ENCODE peak calls at places on chromosomes 5 and 9, in nine cellular contexts. T is tibial nerve, A is glutamatergic neuron, O is WTC11, Q is BE2C, P is AG09309, V is foreskin fibroblast, E is HCT116, G is IMR-90. H is an unnamed sample.

GRCh38 chr9:111027798-111028197 is 10.5 kb downstream of the LPAR1 start:
- DNase-seq in A (no peak), V (no peak), T (no peak), P (no peak), O (no peak), Q (no peak), G (no peak), E (no peak), H (no peak)

GRCh38 chr5:79111960-79112702 is 522 bp downstream of the BHMT start:
- DNase-seq in G (no peak), V (no peak), A (peak; percentile 41), O (peak; percentile 44), T (no peak), P (no peak), E (no peak), Q (no peak), H (no peak)

GRCh38 chr5:99032234-99033013 is 103.6 kb upstream of the CHD1 start:
- DNase-seq in T (peak; percentile 46), O (peak; percentile 38), A (no peak), G (peak; percentile 80), V (peak; percentile 74), P (peak; percentile 65), E (peak; percentile 56), Q (peak; percentile 77), H (peak; percentile 56)

GRCh38 chr5:65394078-65394477 is 87.6 kb downstream of the ADAMTS6 start:
- DNase-seq in Q (no peak), A (peak; percentile 21), V (peak; percentile 91), T (peak; percentile 51), G (peak; percentile 90), E (no peak), P (peak; percentile 99), O (no peak), H (peak; percentile 89)

GRCh38 chr5:94057655-94058054 is 316.3 kb upstream of the POU5F2 start:
- DNase-seq in T (no peak), A (no peak), G (no peak), P (no peak), Q (no peak), E (no peak), V (no peak), O (no peak), H (no peak)

GRCh38 chr5:55223219-55223987 is 3.7 kb downstream of the MCIDAS start:
- DNase-seq in V (no peak), E (no peak), G (no peak), A (peak; percentile 55), P (no peak), T (no peak), O (peak; percentile 56), Q (no peak), H (no peak)

GRCh38 chr9:127589955-127590370 is 22.1 kb upstream of the STXBP1 start:
- DNase-seq in G (peak; percentile 77), E (no peak), P (no peak), T (peak; percentile 53), A (peak; percentile 72), V (no peak), Q (peak; percentile 74), O (peak; percentile 74), H (no peak)

GRCh38 chr9:2415326-2415725 is 206.3 kb upstream of the VLDLR start:
- DNase-seq in T (no peak), V (no peak), P (no peak), Q (no peak), O (no peak), E (no peak), A (no peak), G (no peak), H (no peak)

GRCh38 chr9:16543691-16544090 is 326.8 kb downstream of the BNC2 start:
- DNase-seq in O (no peak), V (no peak), G (peak; percentile 41), A (no peak), Q (no peak), E (no peak), T (no peak), P (no peak), H (no peak)

GRCh38 chr5:9090381-9091026 is 455.4 kb downstream of the SEMA5A start:
- DNase-seq in P (no peak), V (no peak), E (no peak), O (no peak), A (no peak), Q (no peak), G (no peak), T (no peak), H (no peak)

GRCh38 chr9:70081120-70081495 is 37.5 kb downstream of the MAMDC2 start:
- DNase-seq in E (no peak), O (no peak), V (peak; percentile 86), G (peak; percentile 76), T (no peak), Q (no peak), A (no peak), P (no peak), H (no peak)

GRCh38 chr9:116391306-116391900 is 237.8 kb downstream of the PAPPA start:
- DNase-seq in T (no peak), O (no peak), P (peak; percentile 55), A (no peak), Q (no peak), G (peak; percentile 83), V (peak; percentile 57), E (no peak), H (no peak)

GRCh38 chr5:128674837-128675446 is 136.9 kb upstream of the FBN2 start:
- DNase-seq in Q (peak; percentile 59), P (peak; percentile 11), G (peak; percentile 57), T (no peak), V (peak; percentile 47), O (peak; percentile 77), E (peak; percentile 50), A (peak; percentile 66), H (no peak)

GRCh38 chr5:123610209-123610608 is 98.2 kb downstream of the CSNK1G3 start:
- DNase-seq in T (no peak), V (peak; percentile 1), G (peak; percentile 51), E (no peak), P (no peak), A (no peak), O (no peak), Q (no peak), H (no peak)

GRCh38 chr5:139004374-139005307 is 129.5 kb upstream of the LRRTM2 start:
- DNase-seq in G (peak; percentile 50), E (no peak), T (no peak), O (no peak), V (no peak), Q (no peak), P (no peak), A (no peak), H (no peak)

DNA sequence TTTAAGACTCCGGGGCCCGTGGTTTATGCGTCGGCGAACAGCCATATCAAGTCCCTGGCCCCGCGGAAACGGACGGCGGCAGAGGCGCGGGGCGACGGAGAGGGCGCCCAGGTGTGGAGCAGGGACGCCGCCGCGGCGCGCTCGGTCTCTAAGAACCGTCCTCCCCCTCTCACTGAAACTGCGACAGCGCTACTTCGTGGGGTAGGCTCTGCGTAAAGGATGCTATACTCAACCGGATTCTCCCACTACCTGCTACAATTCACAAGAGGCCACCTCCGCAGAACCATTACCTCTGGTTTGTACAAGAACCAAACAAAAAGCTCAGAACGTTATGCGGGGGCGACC is 404 bp downstream of the MRNIP start:
- DNase-seq in E (no peak), G (peak; percentile 17), P (no peak), Q (peak; percentile 43), A (peak; percentile 46), T (no peak), O (peak; percentile 40), V (no peak), H (no peak)
- TF ChIP-seq CTCF in E (no peak), G (no peak), P (no peak), Q (no peak), A (no peak), T (no peak), O (no peak), V (no peak), H (no peak)

GRCh38 chr5:994272-994607 is 14.4 kb upstream of the NKD2 start:
- DNase-seq in O (no peak), T (no peak), Q (no peak), G (no peak), V (no peak), A (no peak), P (no peak), E (no peak), H (no peak)

GRCh38 chr5:997711-998110 is 10.9 kb upstream of the NKD2 start:
- DNase-seq in G (no peak), P (no peak), T (peak; percentile 9), V (no peak), Q (no peak), O (peak; percentile 5), A (no peak), E (no peak), H (no peak)

GRCh38 chr5:997001-997474 is 11.6 kb upstream of the NKD2 start:
- DNase-seq in G (no peak), E (no peak), A (no peak), V (no peak), O (peak; percentile 13), T (peak; percentile 3), P (no peak), Q (no peak), H (no peak)

GRCh38 chr5:995318-995717 is 13.3 kb upstream of the NKD2 start:
- DNase-seq in A (no peak), O (no peak), E (no peak), V (no peak), G (no peak), P (no peak), Q (no peak), T (no peak), H (no peak)

GRCh38 chr5:994821-995220 is 13.8 kb upstream of the NKD2 start:
- DNase-seq in V (no peak), G (no peak), O (peak; percentile 15), T (no peak), A (no peak), Q (no peak), P (no peak), E (no peak), H (no peak)
- TF ChIP-seq CTCF in V (no peak), G (no peak), O (no peak), T (no peak), A (no peak), Q (no peak), P (no peak), E (no peak), H (no peak)

DNA sequence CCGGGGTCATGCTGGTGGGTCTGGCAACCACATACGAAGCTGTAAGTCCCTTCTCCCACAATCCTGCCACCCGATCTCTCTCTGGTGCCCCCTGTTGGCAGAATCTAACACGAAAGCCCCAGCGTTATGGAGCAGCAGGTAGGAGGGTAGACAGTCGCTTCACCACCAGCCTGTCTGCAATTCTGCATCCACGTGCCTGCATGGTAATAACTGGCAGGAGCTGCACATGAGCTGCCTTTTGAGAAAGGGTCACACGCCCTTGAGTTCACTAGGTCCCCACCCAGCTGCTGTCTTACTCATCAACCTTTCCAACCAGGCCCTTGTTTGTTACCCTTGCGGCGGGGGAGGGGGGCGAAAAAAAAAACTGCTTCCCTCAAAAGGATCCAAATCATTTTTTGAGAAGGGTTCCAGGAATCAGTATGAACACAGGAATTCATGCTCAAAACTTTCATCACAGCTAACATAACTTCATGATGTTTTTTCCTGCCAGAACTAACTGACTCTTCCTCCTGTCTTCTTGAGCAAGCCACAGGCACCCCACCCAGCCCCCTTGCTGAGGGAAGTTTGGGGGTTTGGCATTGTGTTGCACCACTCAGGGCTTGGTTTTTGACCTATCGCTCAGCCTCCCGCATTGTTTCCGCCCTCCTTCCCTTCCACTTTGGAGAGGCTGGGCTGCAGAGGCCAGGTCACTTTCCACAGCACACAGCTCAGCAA is 19.6 kb upstream of the TMEM252 start:
- DNase-seq in A (peak; percentile 54), G (peak; percentile 84), T (peak; percentile 31), V (no peak), O (peak; percentile 83), P (no peak), E (peak; percentile 19), Q (peak; percentile 36), H (no peak)
- TF ChIP-seq CTCF in A (peak; percentile 50), G (peak; percentile 35), T (peak; percentile 20), V (peak; percentile 24), O (peak; percentile 66), P (peak; percentile 26), E (peak; percentile 47), Q (peak; percentile 52), H (peak; percentile 29)

GRCh38 chr5:15286659-15287058 is 213.3 kb upstream of the FBXL7 start:
- DNase-seq in T (no peak), Q (no peak), V (peak; percentile 6), E (no peak), P (no peak), G (no peak), O (no peak), A (no peak), H (no peak)
- TF ChIP-seq CTCF in T (no peak), Q (peak; percentile 44), V (peak; percentile 34), E (no peak), P (no peak), G (no peak), O (no peak), A (no peak), H (peak; percentile 18)

H was measured in AG09319.